ENCODE peak calls at places on chromosomes 12 and 14, in seven cellular contexts. F is foreskin fibroblast, I is vagina, P is lung, H is lower leg skin, U is GM23248, D is lower lobe of right lung. Q is an unnamed sample.

GRCh38 chr12:56300644-56301464 is 724 bp upstream of the CS start:
- DNase-seq in D (no peak), F (no peak), H (no peak), U (no peak), P (no peak), I (no peak), Q (no peak)

GRCh38 chr12:5003025-5003666 is 40.5 kb upstream of the KCNA5 start:
- DNase-seq in P (peak), D (peak), H (peak), U (peak), F (peak), I (no peak), Q (peak)

GRCh38 chr12:27824126-27824842 is 44.2 kb upstream of the MANSC4 start:
- DNase-seq in H (no peak), I (no peak), P (no peak), U (no peak), F (no peak), D (no peak), Q (no peak)

GRCh38 chr14:80055912-80056801 is 155.1 kb downstream of the DIO2 start:
- DNase-seq in F (peak), U (peak), P (peak), I (no peak), H (no peak), D (no peak), Q (peak)

GRCh38 chr12:52274521-52274920 is at the start of gene KRT86:
- DNase-seq in H (peak), F (no peak), P (no peak), I (no peak), D (no peak), U (peak), Q (no peak)

GRCh38 chr12:76455582-76456345 is 103.8 kb downstream of the OSBPL8 start:
- DNase-seq in F (peak), H (no peak), U (peak), I (no peak), P (no peak), D (no peak), Q (peak)

GRCh38 chr12:2306686-2307249 is 254.0 kb downstream of the CACNA1C start:
- DNase-seq in I (no peak), H (no peak), U (no peak), D (no peak), F (no peak), P (no peak), Q (no peak)

GRCh38 chr14:54929556-54929955 is 26.9 kb upstream of the GCH1 start:
- DNase-seq in H (no peak), F (no peak), P (no peak), I (no peak), D (no peak), U (no peak), Q (no peak)

GRCh38 chr14:54344445-54344844 is 52.4 kb upstream of the CDKN3 start:
- DNase-seq in D (no peak), U (no peak), P (no peak), I (no peak), F (no peak), H (no peak), Q (no peak)

GRCh38 chr14:85333313-85333712 is 196.6 kb upstream of the FLRT2 start:
- DNase-seq in I (no peak), H (no peak), U (peak), P (no peak), D (no peak), F (peak), Q (peak)

GRCh38 chr12:72570601-72571000 is 298.4 kb downstream of the TRHDE start:
- DNase-seq in I (no peak), P (no peak), U (no peak), D (no peak), H (no peak), F (no peak), Q (peak)

GRCh38 chr12:132219323-132219722 is 75.1 kb downstream of the NOC4L start:
- DNase-seq in F (no peak), P (no peak), U (no peak), I (no peak), D (no peak), H (no peak), Q (no peak)

GRCh38 chr12:102808412-102808811 is 108.6 kb downstream of the PAH start:
- DNase-seq in I (no peak), U (no peak), H (no peak), D (no peak), P (no peak), F (no peak), Q (no peak)

GRCh38 chr12:124754949-124755800 is 108.5 kb downstream of the SCARB1 start:
- DNase-seq in I (peak), F (peak), P (peak), D (peak), H (peak), U (peak), Q (no peak)

GRCh38 chr14:72104011-72104613 is 171.9 kb downstream of the RGS6 start:
- DNase-seq in P (no peak), U (peak), F (no peak), I (no peak), H (no peak), D (peak), Q (peak)

GRCh38 chr14:99267871-99268775 is 3.9 kb downstream of the BCL11B start:
- DNase-seq in U (no peak), F (no peak), D (no peak), I (no peak), P (no peak), H (peak), Q (no peak)
- H3K4me3 ChIP-seq in U (no peak), F (no peak), D (peak), I (peak), P (no peak), H (no peak), Q (no peak)

DNA sequence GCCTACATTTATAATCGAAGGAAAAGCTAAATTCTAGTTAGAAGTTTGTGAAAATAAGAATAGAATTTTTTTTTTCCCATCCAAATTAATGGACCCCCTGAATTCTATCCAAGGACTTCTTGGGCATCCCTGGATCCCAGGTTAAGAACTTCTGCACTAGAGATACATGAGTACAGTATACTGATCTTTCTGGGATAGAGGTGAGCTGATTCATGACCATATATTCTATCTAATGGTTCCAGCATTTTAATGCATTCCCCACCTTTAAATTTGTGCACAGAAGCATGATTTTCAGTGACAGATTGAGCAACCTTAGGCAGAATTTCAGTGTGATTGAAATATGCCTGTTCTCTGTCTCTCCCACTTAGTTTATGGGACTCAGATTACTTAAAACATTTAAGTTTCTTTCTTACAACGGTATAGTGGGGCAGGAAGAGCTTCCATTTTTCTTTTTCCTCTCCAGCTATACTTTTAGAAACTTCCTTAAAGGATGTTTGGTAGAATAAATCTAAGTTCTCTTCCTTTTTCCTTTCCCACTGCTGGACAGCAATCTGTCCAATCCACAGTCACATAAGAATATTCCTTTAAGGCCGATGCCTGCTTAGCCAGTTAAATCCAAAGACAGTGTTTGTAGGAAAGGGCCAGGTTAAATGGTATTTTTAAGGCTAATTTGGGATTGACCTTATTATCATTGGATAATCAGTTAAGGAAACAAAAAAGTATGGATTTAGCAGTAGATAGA is 6.7 kb downstream of the MDM2 start:
- DNase-seq in P (no peak), D (no peak), H (no peak), F (no peak), I (no peak), U (no peak), Q (no peak)
- H3K4me3 ChIP-seq in P (no peak), D (peak), H (no peak), F (peak), I (no peak), U (no peak), Q (no peak)

GRCh38 chr12:48119834-48120195 is 651 bp downstream of the PFKM start:
- DNase-seq in I (no peak), H (no peak), U (no peak), P (no peak), D (no peak), F (no peak), Q (no peak)
- H3K4me3 ChIP-seq in I (peak), H (peak), U (peak), P (peak), D (peak), F (peak), Q (peak)

GRCh38 chr12:105554223-105554678 is 223.8 kb downstream of the C12orf75 start:
- DNase-seq in H (no peak), I (no peak), P (no peak), U (no peak), D (no peak), F (no peak), Q (peak)
- H3K4me3 ChIP-seq in H (no peak), I (no peak), P (no peak), U (no peak), D (no peak), F (no peak), Q (no peak)

GRCh38 chr14:97946291-97946690 is 1149.1 kb downstream of the VRK1 start:
- DNase-seq in U (no peak), H (no peak), F (no peak), P (no peak), I (peak), D (no peak), Q (no peak)
- H3K4me3 ChIP-seq in U (no peak), H (no peak), F (no peak), P (no peak), I (no peak), D (no peak), Q (no peak)